ENCODE peak calls at places on chromosomes 11 and 22, in eight cellular contexts. One of them, this sample, is unnamed.
A peak's percentile ranks its signal among the peaks of the same experiment; 100 is the strongest.

GRCh38 chr11:70669281-70669680 is 271.0 kb downstream of the CTTN start:
- DNase-seq in esophagus squamous epithelium: no peak
- DNase-seq in vagina: no peak
- DNase-seq in body of pancreas: no peak
- DNase-seq in right lobe of liver: no peak
- DNase-seq in breast epithelium: no peak
- DNase-seq in ovary: no peak
- DNase-seq in transverse colon: no peak
- DNase-seq in this sample: no peak

GRCh38 chr11:119158467-119158866 is 9.6 kb downstream of the ABCG4 start:
- DNase-seq in ovary: no peak
- DNase-seq in breast epithelium: no peak
- DNase-seq in right lobe of liver: no peak
- DNase-seq in vagina: no peak
- DNase-seq in esophagus squamous epithelium: no peak
- DNase-seq in body of pancreas: no peak
- DNase-seq in transverse colon: no peak
- DNase-seq in this sample: no peak

GRCh38 chr22:26715392-26715939 is 58.1 kb downstream of the MIAT start:
- DNase-seq in ovary: no peak
- DNase-seq in vagina: no peak
- DNase-seq in right lobe of liver: no peak
- DNase-seq in transverse colon: no peak
- DNase-seq in body of pancreas: no peak
- DNase-seq in esophagus squamous epithelium: no peak
- DNase-seq in breast epithelium: no peak
- DNase-seq in this sample: no peak

GRCh38 chr22:50319503-50319951 is 7.3 kb downstream of the DENND6B start:
- DNase-seq in esophagus squamous epithelium: no peak
- DNase-seq in breast epithelium: no peak
- DNase-seq in vagina: no peak
- DNase-seq in transverse colon: no peak
- DNase-seq in body of pancreas: no peak
- DNase-seq in right lobe of liver: peak; percentile 45
- DNase-seq in ovary: no peak
- DNase-seq in this sample: no peak

GRCh38 chr22:35480143-35480542 is 60.5 kb upstream of the RASD2 start:
- DNase-seq in breast epithelium: peak; percentile 32
- DNase-seq in body of pancreas: peak; percentile 42
- DNase-seq in right lobe of liver: peak; percentile 31
- DNase-seq in esophagus squamous epithelium: no peak
- DNase-seq in transverse colon: peak; percentile 71
- DNase-seq in ovary: peak; percentile 74
- DNase-seq in vagina: no peak
- DNase-seq in this sample: peak; percentile 89

GRCh38 chr11:115317428-115318185 is 186.6 kb downstream of the CADM1 start:
- DNase-seq in body of pancreas: no peak
- DNase-seq in transverse colon: no peak
- DNase-seq in vagina: no peak
- DNase-seq in ovary: no peak
- DNase-seq in esophagus squamous epithelium: no peak
- DNase-seq in right lobe of liver: no peak
- DNase-seq in breast epithelium: no peak
- DNase-seq in this sample: no peak

GRCh38 chr11:2801711-2802388 is 83.7 kb downstream of the CDKN1C start:
- DNase-seq in right lobe of liver: peak; percentile 46
- DNase-seq in ovary: peak; percentile 31
- DNase-seq in transverse colon: peak; percentile 8
- DNase-seq in esophagus squamous epithelium: no peak
- DNase-seq in breast epithelium: peak; percentile 17
- DNase-seq in vagina: no peak
- DNase-seq in body of pancreas: peak; percentile 7
- DNase-seq in this sample: peak; percentile 0

GRCh38 chr11:31414338-31414737 is 44.7 kb downstream of the DNAJC24 start:
- DNase-seq in breast epithelium: no peak
- DNase-seq in right lobe of liver: no peak
- DNase-seq in body of pancreas: no peak
- DNase-seq in vagina: no peak
- DNase-seq in ovary: no peak
- DNase-seq in transverse colon: no peak
- DNase-seq in esophagus squamous epithelium: no peak
- DNase-seq in this sample: no peak

GRCh38 chr11:10257478-10257877 is 36.5 kb downstream of the SBF2 start:
- DNase-seq in esophagus squamous epithelium: no peak
- DNase-seq in vagina: no peak
- DNase-seq in right lobe of liver: no peak
- DNase-seq in body of pancreas: no peak
- DNase-seq in ovary: no peak
- DNase-seq in breast epithelium: no peak
- DNase-seq in transverse colon: no peak
- DNase-seq in this sample: no peak

GRCh38 chr11:2975594-2975993 is 16.5 kb downstream of the NAP1L4 start:
- DNase-seq in right lobe of liver: no peak
- DNase-seq in ovary: no peak
- DNase-seq in transverse colon: no peak
- DNase-seq in esophagus squamous epithelium: no peak
- DNase-seq in vagina: no peak
- DNase-seq in body of pancreas: no peak
- DNase-seq in breast epithelium: no peak
- DNase-seq in this sample: peak; percentile 45

GRCh38 chr11:19800714-19801519 is 88.3 kb downstream of the NAV2 start:
- DNase-seq in breast epithelium: no peak
- DNase-seq in body of pancreas: no peak
- DNase-seq in transverse colon: no peak
- DNase-seq in ovary: no peak
- DNase-seq in right lobe of liver: no peak
- DNase-seq in esophagus squamous epithelium: no peak
- DNase-seq in vagina: no peak
- DNase-seq in this sample: no peak

GRCh38 chr11:61021661-61022212 is 50.3 kb downstream of the CD6 start:
- DNase-seq in ovary: no peak
- DNase-seq in esophagus squamous epithelium: no peak
- DNase-seq in breast epithelium: peak; percentile 45
- DNase-seq in body of pancreas: peak; percentile 71
- DNase-seq in right lobe of liver: no peak
- DNase-seq in transverse colon: peak; percentile 75
- DNase-seq in vagina: no peak
- DNase-seq in this sample: peak; percentile 58

GRCh38 chr11:65920035-65920802 is 993 bp downstream of the DRAP1 start:
- DNase-seq in body of pancreas: peak; percentile 54
- DNase-seq in right lobe of liver: peak; percentile 71
- DNase-seq in ovary: peak; percentile 55
- DNase-seq in esophagus squamous epithelium: no peak
- DNase-seq in transverse colon: peak; percentile 29
- DNase-seq in breast epithelium: peak; percentile 57
- DNase-seq in vagina: no peak
- DNase-seq in this sample: no peak

GRCh38 chr22:47092896-47093311 is 330.5 kb downstream of the TBC1D22A start:
- DNase-seq in esophagus squamous epithelium: no peak
- DNase-seq in breast epithelium: no peak
- DNase-seq in ovary: no peak
- DNase-seq in right lobe of liver: no peak
- DNase-seq in body of pancreas: no peak
- DNase-seq in vagina: no peak
- DNase-seq in transverse colon: no peak
- DNase-seq in this sample: peak; percentile 65

DNA sequence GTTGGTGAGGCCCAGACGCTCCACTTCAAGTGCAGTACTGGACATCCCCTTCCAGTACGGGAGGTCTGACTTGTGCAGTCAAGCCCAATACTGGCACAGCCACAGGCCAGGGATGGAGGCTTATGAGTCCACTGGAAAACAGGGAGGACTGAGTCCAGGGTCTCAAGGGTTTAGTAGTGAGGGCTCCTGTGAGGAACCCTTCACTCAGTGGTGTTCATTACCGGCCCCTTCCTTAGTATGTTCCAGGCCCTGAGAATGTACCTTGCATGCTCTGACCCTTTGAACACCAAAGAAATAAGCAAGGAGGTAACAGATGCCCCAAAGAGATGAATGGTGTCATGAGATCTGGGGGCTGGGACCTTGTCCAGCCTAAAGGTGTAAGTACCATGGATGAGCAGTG is 11.8 kb downstream of the PRAME start:
- DNase-seq in right lobe of liver: no peak
- DNase-seq in esophagus squamous epithelium: no peak
- DNase-seq in vagina: no peak
- DNase-seq in body of pancreas: no peak
- DNase-seq in ovary: no peak
- DNase-seq in transverse colon: no peak
- DNase-seq in breast epithelium: no peak
- DNase-seq in this sample: no peak
- H3K4me1 ChIP-seq in right lobe of liver: no peaks in the 10 kb centered on the region
- H3K4me1 ChIP-seq in esophagus squamous epithelium: no peaks in the 10 kb centered on the region
- H3K4me1 ChIP-seq in vagina: no peaks in the 10 kb centered on the region
- H3K4me1 ChIP-seq in body of pancreas: no peaks in the 10 kb centered on the region
- H3K4me1 ChIP-seq in ovary: no peaks in the 10 kb centered on the region
- H3K4me1 ChIP-seq in transverse colon: no peaks in the 10 kb centered on the region
- H3K4me1 ChIP-seq in breast epithelium: no peaks in the 10 kb centered on the region
- H3K4me1 ChIP-seq in this sample: no peaks in the 10 kb centered on the region

GRCh38 chr11:126791991-126792390 is 208.6 kb downstream of the KIRREL3 start:
- DNase-seq in transverse colon: no peak
- DNase-seq in ovary: no peak
- DNase-seq in esophagus squamous epithelium: no peak
- DNase-seq in breast epithelium: no peak
- DNase-seq in right lobe of liver: no peak
- DNase-seq in vagina: no peak
- DNase-seq in body of pancreas: no peak
- DNase-seq in this sample: no peak

GRCh38 chr11:126791446-126791845 is 209.1 kb downstream of the KIRREL3 start:
- DNase-seq in right lobe of liver: no peak
- DNase-seq in body of pancreas: no peak
- DNase-seq in esophagus squamous epithelium: no peak
- DNase-seq in ovary: no peak
- DNase-seq in breast epithelium: no peak
- DNase-seq in transverse colon: no peak
- DNase-seq in vagina: no peak
- DNase-seq in this sample: no peak

GRCh38 chr11:126793596-126793995 is 207.0 kb downstream of the KIRREL3 start:
- DNase-seq in ovary: no peak
- DNase-seq in body of pancreas: no peak
- DNase-seq in transverse colon: no peak
- DNase-seq in vagina: no peak
- DNase-seq in breast epithelium: no peak
- DNase-seq in right lobe of liver: no peak
- DNase-seq in esophagus squamous epithelium: no peak
- DNase-seq in this sample: peak; percentile 16

DNA sequence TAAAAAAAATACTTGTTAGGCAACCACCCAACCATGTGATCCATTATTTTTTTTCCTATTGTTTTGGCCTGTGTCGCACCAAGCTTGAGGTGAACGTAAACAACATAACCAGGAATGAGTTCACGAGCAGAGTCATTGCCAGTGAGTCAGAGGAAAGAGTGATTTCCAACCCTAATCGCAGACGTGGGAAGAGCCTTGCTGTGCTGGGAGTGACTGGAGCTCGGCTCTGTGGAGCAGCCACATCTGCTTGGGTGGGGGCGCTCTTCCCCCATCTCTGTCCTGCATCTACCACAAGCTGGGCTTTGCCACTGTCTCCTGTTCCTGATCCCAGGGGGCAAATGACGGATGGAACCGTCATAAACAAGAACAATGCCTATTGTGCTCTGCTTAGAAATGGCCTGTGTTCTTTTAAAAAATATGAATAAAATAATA is 210.0 kb downstream of the KIRREL3 start:
- DNase-seq in vagina: no peak
- DNase-seq in transverse colon: no peak
- DNase-seq in body of pancreas: no peak
- DNase-seq in right lobe of liver: no peak
- DNase-seq in breast epithelium: no peak
- DNase-seq in ovary: no peak
- DNase-seq in esophagus squamous epithelium: no peak
- DNase-seq in this sample: no peak
- H3K27ac ChIP-seq in vagina: no peak overlapping the region
- H3K27ac ChIP-seq in transverse colon: no peak overlapping the region
- H3K27ac ChIP-seq in body of pancreas: no peak overlapping the region
- H3K27ac ChIP-seq in right lobe of liver: no peak overlapping the region
- H3K27ac ChIP-seq in breast epithelium: no peak overlapping the region
- H3K27ac ChIP-seq in ovary: no peak overlapping the region
- H3K27ac ChIP-seq in esophagus squamous epithelium: no peak overlapping the region
- H3K27ac ChIP-seq in this sample: no peak overlapping the region

GRCh38 chr22:42685941-42686666 is 34.6 kb downstream of the A4GALT start:
- DNase-seq in right lobe of liver: no peak
- DNase-seq in breast epithelium: no peak
- DNase-seq in ovary: peak; percentile 64
- DNase-seq in esophagus squamous epithelium: no peak
- DNase-seq in body of pancreas: no peak
- DNase-seq in transverse colon: peak; percentile 48
- DNase-seq in vagina: no peak
- DNase-seq in this sample: no peak

GRCh38 chr22:42691440-42691839 is 29.2 kb downstream of the A4GALT start:
- DNase-seq in esophagus squamous epithelium: no peak
- DNase-seq in ovary: no peak
- DNase-seq in breast epithelium: no peak
- DNase-seq in vagina: no peak
- DNase-seq in right lobe of liver: no peak
- DNase-seq in transverse colon: no peak
- DNase-seq in body of pancreas: no peak
- DNase-seq in this sample: no peak

GRCh38 chr22:42688914-42689275 is 31.8 kb downstream of the A4GALT start:
- DNase-seq in esophagus squamous epithelium: no peak
- DNase-seq in ovary: no peak
- DNase-seq in right lobe of liver: no peak
- DNase-seq in transverse colon: no peak
- DNase-seq in body of pancreas: no peak
- DNase-seq in vagina: no peak
- DNase-seq in breast epithelium: no peak
- DNase-seq in this sample: peak; percentile 40

GRCh38 chr22:42686756-42687491 is 33.7 kb downstream of the A4GALT start:
- DNase-seq in esophagus squamous epithelium: no peak
- DNase-seq in vagina: no peak
- DNase-seq in right lobe of liver: no peak
- DNase-seq in body of pancreas: no peak
- DNase-seq in ovary: no peak
- DNase-seq in breast epithelium: no peak
- DNase-seq in transverse colon: no peak
- DNase-seq in this sample: no peak

GRCh38 chr22:42688241-42688913 is 32.3 kb downstream of the A4GALT start:
- DNase-seq in esophagus squamous epithelium: no peak
- DNase-seq in breast epithelium: peak; percentile 87
- DNase-seq in right lobe of liver: peak; percentile 88
- DNase-seq in vagina: no peak
- DNase-seq in body of pancreas: peak; percentile 86
- DNase-seq in ovary: peak; percentile 91
- DNase-seq in transverse colon: peak; percentile 78
- DNase-seq in this sample: peak; percentile 91
- TF ChIP-seq POLR2A in esophagus squamous epithelium: no peak
- TF ChIP-seq POLR2A in breast epithelium: no peak
- TF ChIP-seq POLR2A in right lobe of liver: no peak
- TF ChIP-seq POLR2A in vagina: no peak
- TF ChIP-seq POLR2A in body of pancreas: no peak
- TF ChIP-seq POLR2A in ovary: peak; percentile 47
- TF ChIP-seq POLR2A in transverse colon: no peak
- TF ChIP-seq POLR2A in this sample: peak; percentile 54

DNA sequence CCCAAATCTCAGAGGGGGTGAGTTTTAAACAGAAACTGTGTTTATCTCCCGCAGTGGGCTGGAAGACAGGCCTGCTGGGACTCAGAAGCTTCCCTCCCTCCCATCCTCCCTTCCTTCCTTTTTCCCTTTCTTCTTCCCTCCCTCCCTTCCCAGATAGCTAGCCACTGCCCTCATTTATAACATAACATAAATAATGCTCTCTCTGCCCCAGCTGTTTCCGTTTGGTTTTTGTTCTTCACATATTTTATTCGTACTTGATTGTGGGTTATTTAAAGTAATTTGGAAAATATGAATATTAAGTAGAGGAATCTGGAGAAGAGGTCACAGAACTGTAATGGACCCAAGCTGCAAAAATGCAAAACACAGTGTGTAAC is 140.9 kb downstream of the TEAD1 start:
- DNase-seq in body of pancreas: no peak
- DNase-seq in breast epithelium: no peak
- DNase-seq in right lobe of liver: no peak
- DNase-seq in ovary: no peak
- DNase-seq in esophagus squamous epithelium: no peak
- DNase-seq in vagina: no peak
- DNase-seq in transverse colon: no peak
- DNase-seq in this sample: no peak
- H3K4me1 ChIP-seq in body of pancreas: peaks cover 26% of the 10 kb centered on the region
- H3K4me1 ChIP-seq in breast epithelium: no peaks in the 10 kb centered on the region
- H3K4me1 ChIP-seq in right lobe of liver: peaks cover 2% of the 10 kb centered on the region
- H3K4me1 ChIP-seq in ovary: peaks cover 29% of the 10 kb centered on the region
- H3K4me1 ChIP-seq in esophagus squamous epithelium: peaks cover 72% of the 10 kb centered on the region
- H3K4me1 ChIP-seq in vagina: peaks cover 53% of the 10 kb centered on the region
- H3K4me1 ChIP-seq in transverse colon: peaks cover 32% of the 10 kb centered on the region
- H3K4me1 ChIP-seq in this sample: peaks cover 34% of the 10 kb centered on the region

This sample was measured in thyroid gland.